ENCODE peak calls at places on chromosomes 13 and 19, in five cellular contexts. O is EL; L is stimulated activated CD4-positive, alpha-beta T cell treated with anti-CD3 and anti-CD28 coated beads, Interleukin-4, amount 100 ng/mL, for 48 hours; T is mucosa of descending colon; C is HEK293T. D is an unnamed sample.

GRCh38 chr13:93318538-93318937 is 91.9 kb downstream of the GPC6 start:
- DNase-seq in O (no peak), L (no peak), T (no peak), C (no peak), D (no peak)

GRCh38 chr13:99053636-99054233 is 75.9 kb upstream of the DOCK9 start:
- DNase-seq in O (no peak), L (no peak), T (no peak), C (no peak), D (no peak)

GRCh38 chr19:40724848-40725247 is 7.9 kb downstream of the ITPKC start:
- DNase-seq in O (no peak), L (no peak), T (no peak), C (no peak), D (no peak)

GRCh38 chr19:11324748-11325389 is 14.6 kb downstream of the RAB3D start:
- DNase-seq in O (no peak), L (no peak), T (peak), C (no peak), D (no peak)

GRCh38 chr19:42333018-42333417 is 7.6 kb downstream of the MEGF8 start:
- DNase-seq in O (no peak), L (no peak), T (no peak), C (no peak), D (no peak)

GRCh38 chr13:28000567-28000966 is 12.1 kb upstream of the URAD start:
- DNase-seq in O (no peak), L (no peak), T (no peak), C (no peak), D (no peak)

GRCh38 chr13:45138282-45138681 is 18.0 kb downstream of the GTF2F2 start:
- DNase-seq in O (no peak), L (no peak), T (no peak), C (no peak), D (no peak)

GRCh38 chr13:104961246-104961645 is 1574.2 kb downstream of the EFNB2 start:
- DNase-seq in O (no peak), L (no peak), T (no peak), C (no peak), D (no peak)

GRCh38 chr13:44068737-44069136 is 189.0 kb downstream of the LACC1 start:
- DNase-seq in O (peak), L (no peak), T (no peak), C (no peak), D (no peak)

GRCh38 chr13:101390461-101390860 is 25.8 kb downstream of the NALCN start:
- DNase-seq in O (peak), L (no peak), T (no peak), C (no peak), D (no peak)

GRCh38 chr13:46355906-46356305 is 31.1 kb downstream of the RUBCNL start:
- DNase-seq in O (peak), L (no peak), T (no peak), C (no peak), D (no peak)

GRCh38 chr19:3798137-3798536 is 12.0 kb upstream of the MATK start:
- DNase-seq in O (no peak), L (no peak), T (no peak), C (no peak), D (no peak)

D was measured in body of pancreas.